ENCODE peak calls at places on chromosomes 1 and 21, in ten cellular contexts. V is RPMI8226; H is M059J; P is stimulated activated CD8-positive, alpha-beta memory T cell treated with anti-CD3 and anti-CD28 coated beads, Interleukin-4, amount 100 ng/mL, for 1 hour; M is HFF-Myc; I is ureter; J is HTR-8/SVneo; B is Right ventricle myocardium superior; A is stimulated activated CD4-positive, alpha-beta T cell treated with anti-CD3 and anti-CD28 coated beads, Interleukin-1b, Interleukin-23, amount 100 ng/mL, for 4 hours; K is glomerular endothelial cell. C is an unnamed sample.

GRCh38 chr21:35927262-35927661 is 133.1 kb downstream of the SETD4 start:
- DNase-seq in V (no peak), H (no peak), P (no peak), M (no peak), I (no peak), J (no peak), B (no peak), A (no peak), K (no peak), C (no peak)

GRCh38 chr1:240909701-240910457 is 297.9 kb upstream of the GREM2 start:
- DNase-seq in V (peak; percentile 96), H (no peak), P (no peak), M (no peak), I (no peak), J (no peak), B (no peak), A (no peak), K (no peak), C (no peak)

GRCh38 chr21:42061195-42061865 is 9.8 kb upstream of the UMODL1 start:
- DNase-seq in V (peak; percentile 96), H (no peak), P (no peak), M (no peak), I (peak; percentile 64), J (no peak), B (peak; percentile 65), A (no peak), K (no peak), C (no peak)

GRCh38 chr1:205505791-205506190 is 1.3 kb downstream of the CDK18 start:
- DNase-seq in V (no peak), H (peak; percentile 49), P (no peak), M (no peak), I (peak; percentile 78), J (no peak), B (peak; percentile 87), A (no peak), K (no peak), C (peak; percentile 92)

GRCh38 chr1:246725191-246725590 is 982 bp downstream of the SCCPDH start:
- DNase-seq in V (no peak), H (no peak), P (no peak), M (no peak), I (no peak), J (no peak), B (no peak), A (no peak), K (no peak), C (no peak)

GRCh38 chr1:201826830-201827229 is 2.1 kb upstream of the IPO9 start:
- DNase-seq in V (no peak), H (peak; percentile 52), P (no peak), M (no peak), I (no peak), J (peak; percentile 39), B (no peak), A (no peak), K (no peak), C (no peak)

GRCh38 chr1:184622136-184622823 is 132.4 kb downstream of the EDEM3 start:
- DNase-seq in V (no peak), H (peak; percentile 77), P (no peak), M (peak; percentile 95), I (peak; percentile 87), J (peak; percentile 62), B (peak; percentile 82), A (no peak), K (no peak), C (no peak)

GRCh38 chr1:221869759-221870158 is 127.9 kb upstream of the DUSP10 start:
- DNase-seq in V (no peak), H (no peak), P (no peak), M (no peak), I (no peak), J (no peak), B (no peak), A (no peak), K (no peak), C (no peak)

GRCh38 chr1:242081446-242081845 is 82.5 kb upstream of the MAP1LC3C start:
- DNase-seq in V (no peak), H (peak; percentile 2), P (no peak), M (no peak), I (no peak), J (no peak), B (no peak), A (no peak), K (no peak), C (no peak)

GRCh38 chr1:89870998-89871397 is 50.2 kb downstream of the LRRC8D start:
- DNase-seq in V (no peak), H (peak; percentile 49), P (no peak), M (no peak), I (no peak), J (peak; percentile 13), B (no peak), A (no peak), K (no peak), C (no peak)

GRCh38 chr1:178031856-178032320 is 62.0 kb upstream of the RASAL2 start:
- DNase-seq in V (peak; percentile 73), H (peak; percentile 89), P (no peak), M (peak; percentile 86), I (peak; percentile 90), J (peak; percentile 85), B (peak; percentile 87), A (no peak), K (no peak), C (peak; percentile 89)

GRCh38 chr1:178267646-178268094 is 173.8 kb downstream of the RASAL2 start:
- DNase-seq in V (no peak), H (peak; percentile 78), P (no peak), M (no peak), I (no peak), J (peak; percentile 33), B (no peak), A (no peak), K (peak; percentile 67), C (no peak)

GRCh38 chr1:12601690-12602632 is 16.0 kb downstream of the DHRS3 start:
- DNase-seq in V (peak; percentile 21), H (peak; percentile 98), P (no peak), M (peak; percentile 76), I (no peak), J (no peak), B (peak; percentile 59), A (no peak), K (no peak), C (no peak)

GRCh38 chr21:39669976-39670671 is 57.4 kb downstream of the B3GALT5 start:
- DNase-seq in V (no peak), H (peak; percentile 42), P (no peak), M (no peak), I (peak; percentile 27), J (no peak), B (no peak), A (no peak), K (no peak), C (no peak)